ENCODE peak calls at places on chromosomes 6 and 20, in ten cellular contexts. One of them, this sample, is unnamed. For H3K4me1, the result is how much of the 10 kb centered on the place peaks cover.

GRCh38 chr6:142796571-142796970 is 148.4 kb downstream of the HIVEP2 start:
- DNase-seq in aorta: no peak
- DNase-seq in H9: no peak
- DNase-seq in upper lobe of right lung: no peak
- DNase-seq in A549: no peak
- DNase-seq in HepG2: no peak
- DNase-seq in lung: peak
- DNase-seq in mammary epithelial cell: no peak
- DNase-seq in cardiac muscle cell: peak
- DNase-seq in Karpas-422: no peak
- DNase-seq in this sample: no peak

GRCh38 chr20:38748863-38749153 is 548 bp downstream of the ACTR5 start:
- DNase-seq in aorta: no peak
- DNase-seq in lung: peak
- DNase-seq in H9: peak
- DNase-seq in HepG2: no peak
- DNase-seq in upper lobe of right lung: no peak
- DNase-seq in Karpas-422: peak
- DNase-seq in cardiac muscle cell: no peak
- DNase-seq in mammary epithelial cell: no peak
- DNase-seq in A549: no peak
- DNase-seq in this sample: no peak

GRCh38 chr6:1473166-1473565 is 83.8 kb downstream of the FOXF2 start:
- DNase-seq in lung: no peak
- DNase-seq in aorta: no peak
- DNase-seq in HepG2: no peak
- DNase-seq in cardiac muscle cell: no peak
- DNase-seq in upper lobe of right lung: no peak
- DNase-seq in mammary epithelial cell: no peak
- DNase-seq in Karpas-422: no peak
- DNase-seq in A549: no peak
- DNase-seq in H9: no peak
- DNase-seq in this sample: peak

GRCh38 chr6:113907107-113907506 is 50.0 kb downstream of the MARCKS start:
- DNase-seq in A549: no peak
- DNase-seq in mammary epithelial cell: no peak
- DNase-seq in Karpas-422: no peak
- DNase-seq in cardiac muscle cell: no peak
- DNase-seq in HepG2: peak
- DNase-seq in H9: no peak
- DNase-seq in upper lobe of right lung: no peak
- DNase-seq in lung: no peak
- DNase-seq in aorta: no peak
- DNase-seq in this sample: no peak

GRCh38 chr20:25032065-25032477 is 25.9 kb downstream of the ACSS1 start:
- DNase-seq in lung: no peak
- DNase-seq in aorta: peak
- DNase-seq in upper lobe of right lung: no peak
- DNase-seq in mammary epithelial cell: no peak
- DNase-seq in HepG2: no peak
- DNase-seq in Karpas-422: no peak
- DNase-seq in H9: no peak
- DNase-seq in A549: no peak
- DNase-seq in cardiac muscle cell: no peak
- DNase-seq in this sample: no peak

GRCh38 chr20:42113236-42113635 is 495.1 kb upstream of the CHD6 start:
- DNase-seq in aorta: no peak
- DNase-seq in cardiac muscle cell: no peak
- DNase-seq in H9: no peak
- DNase-seq in mammary epithelial cell: no peak
- DNase-seq in upper lobe of right lung: no peak
- DNase-seq in Karpas-422: no peak
- DNase-seq in lung: no peak
- DNase-seq in HepG2: no peak
- DNase-seq in A549: no peak
- DNase-seq in this sample: no peak

GRCh38 chr6:151962246-151962846 is 154.9 kb downstream of the ESR1 start:
- DNase-seq in upper lobe of right lung: no peak
- DNase-seq in mammary epithelial cell: peak
- DNase-seq in lung: no peak
- DNase-seq in HepG2: peak
- DNase-seq in aorta: no peak
- DNase-seq in Karpas-422: no peak
- DNase-seq in A549: no peak
- DNase-seq in H9: no peak
- DNase-seq in cardiac muscle cell: no peak
- DNase-seq in this sample: no peak

GRCh38 chr6:3385660-3386151 is 71.1 kb downstream of the SLC22A23 start:
- DNase-seq in cardiac muscle cell: no peak
- DNase-seq in mammary epithelial cell: no peak
- DNase-seq in lung: no peak
- DNase-seq in upper lobe of right lung: no peak
- DNase-seq in HepG2: no peak
- DNase-seq in aorta: peak
- DNase-seq in A549: no peak
- DNase-seq in H9: no peak
- DNase-seq in Karpas-422: no peak
- DNase-seq in this sample: no peak

GRCh38 chr6:76852776-76853175 is 610.5 kb downstream of the HTR1B start:
- DNase-seq in mammary epithelial cell: no peak
- DNase-seq in aorta: no peak
- DNase-seq in HepG2: no peak
- DNase-seq in cardiac muscle cell: no peak
- DNase-seq in lung: no peak
- DNase-seq in upper lobe of right lung: no peak
- DNase-seq in H9: no peak
- DNase-seq in Karpas-422: no peak
- DNase-seq in A549: no peak
- DNase-seq in this sample: no peak

GRCh38 chr6:21005816-21006553 is 471.7 kb downstream of the CDKAL1 start:
- DNase-seq in cardiac muscle cell: no peak
- DNase-seq in A549: peak
- DNase-seq in upper lobe of right lung: no peak
- DNase-seq in lung: no peak
- DNase-seq in mammary epithelial cell: peak
- DNase-seq in Karpas-422: no peak
- DNase-seq in H9: no peak
- DNase-seq in HepG2: peak
- DNase-seq in aorta: no peak
- DNase-seq in this sample: no peak

GRCh38 chr6:157597461-157598312 is 216.7 kb downstream of the ZDHHC14 start:
- DNase-seq in lung: no peak
- DNase-seq in Karpas-422: no peak
- DNase-seq in H9: peak
- DNase-seq in A549: peak
- DNase-seq in mammary epithelial cell: peak
- DNase-seq in aorta: peak
- DNase-seq in HepG2: peak
- DNase-seq in upper lobe of right lung: no peak
- DNase-seq in cardiac muscle cell: peak
- DNase-seq in this sample: peak
- H3K27ac ChIP-seq in lung: peak
- H3K27ac ChIP-seq in Karpas-422: no peak
- H3K27ac ChIP-seq in H9: no peak
- H3K27ac ChIP-seq in A549: no peak
- H3K27ac ChIP-seq in mammary epithelial cell: no peak
- H3K27ac ChIP-seq in aorta: no peak
- H3K27ac ChIP-seq in HepG2: no peak
- H3K27ac ChIP-seq in upper lobe of right lung: peak
- H3K27ac ChIP-seq in cardiac muscle cell: peak
- H3K27ac ChIP-seq in this sample: no peak

GRCh38 chr6:149325648-149326236 is 8.2 kb downstream of the TAB2 start:
- DNase-seq in aorta: no peak
- DNase-seq in cardiac muscle cell: no peak
- DNase-seq in upper lobe of right lung: no peak
- DNase-seq in A549: no peak
- DNase-seq in lung: no peak
- DNase-seq in H9: no peak
- DNase-seq in Karpas-422: no peak
- DNase-seq in mammary epithelial cell: no peak
- DNase-seq in HepG2: no peak
- DNase-seq in this sample: no peak
- H3K4me1 ChIP-seq in aorta: under half
- H3K4me1 ChIP-seq in cardiac muscle cell: under half
- H3K4me1 ChIP-seq in upper lobe of right lung: half or more
- H3K4me1 ChIP-seq in A549: half or more
- H3K4me1 ChIP-seq in lung: under half
- H3K4me1 ChIP-seq in H9: under half
- H3K4me1 ChIP-seq in Karpas-422: under half
- H3K4me1 ChIP-seq in mammary epithelial cell: under half
- H3K4me1 ChIP-seq in HepG2: under half
- H3K4me1 ChIP-seq in this sample: under half

GRCh38 chr6:42203217-42203616 is 8.5 kb upstream of the GUCA1B start:
- DNase-seq in HepG2: no peak
- DNase-seq in upper lobe of right lung: no peak
- DNase-seq in aorta: no peak
- DNase-seq in lung: no peak
- DNase-seq in H9: no peak
- DNase-seq in cardiac muscle cell: no peak
- DNase-seq in mammary epithelial cell: no peak
- DNase-seq in A549: no peak
- DNase-seq in Karpas-422: no peak
- DNase-seq in this sample: no peak
- H3K27ac ChIP-seq in HepG2: peak
- H3K27ac ChIP-seq in upper lobe of right lung: no peak
- H3K27ac ChIP-seq in aorta: no peak
- H3K27ac ChIP-seq in lung: no peak
- H3K27ac ChIP-seq in H9: no peak
- H3K27ac ChIP-seq in cardiac muscle cell: no peak
- H3K27ac ChIP-seq in mammary epithelial cell: no peak
- H3K27ac ChIP-seq in A549: peak
- H3K27ac ChIP-seq in Karpas-422: no peak
- H3K27ac ChIP-seq in this sample: no peak

GRCh38 chr6:14431375-14432330 is 314.1 kb downstream of the CD83 start:
- DNase-seq in mammary epithelial cell: no peak
- DNase-seq in H9: no peak
- DNase-seq in cardiac muscle cell: peak
- DNase-seq in aorta: no peak
- DNase-seq in HepG2: no peak
- DNase-seq in upper lobe of right lung: no peak
- DNase-seq in Karpas-422: no peak
- DNase-seq in A549: no peak
- DNase-seq in lung: no peak
- DNase-seq in this sample: no peak
- H3K4me1 ChIP-seq in mammary epithelial cell: under half
- H3K4me1 ChIP-seq in H9: under half
- H3K4me1 ChIP-seq in cardiac muscle cell: under half
- H3K4me1 ChIP-seq in aorta: under half
- H3K4me1 ChIP-seq in HepG2: under half
- H3K4me1 ChIP-seq in upper lobe of right lung: under half
- H3K4me1 ChIP-seq in Karpas-422: under half
- H3K4me1 ChIP-seq in A549: under half
- H3K4me1 ChIP-seq in lung: under half
- H3K4me1 ChIP-seq in this sample: under half

DNA sequence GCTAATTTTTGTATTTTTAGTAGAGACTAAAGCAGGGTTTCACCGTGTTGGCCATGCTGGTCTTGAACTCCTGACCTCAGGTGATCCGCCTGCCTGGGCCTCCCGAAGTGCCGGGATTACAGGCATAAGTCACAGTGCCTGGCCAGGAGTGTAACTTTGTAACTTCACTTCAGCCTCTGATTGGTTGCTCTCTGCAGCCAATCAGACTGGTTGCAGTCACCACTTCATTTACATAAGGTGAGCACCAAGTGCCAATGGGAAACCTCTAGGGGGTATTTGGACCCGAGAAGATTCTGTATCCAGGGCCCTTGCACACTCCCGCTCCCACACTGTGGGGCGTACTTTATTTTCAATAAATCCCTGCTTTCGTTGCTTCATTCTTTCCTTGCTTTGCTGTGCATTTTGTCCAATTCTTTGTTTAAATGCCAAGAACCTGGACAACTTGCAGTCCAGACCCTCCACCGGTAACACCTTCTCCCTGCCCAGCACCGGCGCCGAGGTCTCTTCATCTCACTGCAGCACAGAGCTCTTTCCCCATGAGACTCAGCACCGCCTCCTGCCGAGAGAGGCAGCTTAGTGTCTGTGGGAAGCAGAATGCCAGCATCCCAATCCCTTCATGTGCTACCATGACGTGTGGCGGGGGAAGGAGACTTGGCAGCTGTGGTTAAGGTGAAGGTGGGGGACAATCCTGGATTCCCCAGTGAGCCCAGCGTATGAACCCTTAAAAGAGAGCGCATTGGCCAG is 14.0 kb upstream of the MRGBP start:
- DNase-seq in lung: no peak
- DNase-seq in HepG2: peak
- DNase-seq in aorta: no peak
- DNase-seq in cardiac muscle cell: no peak
- DNase-seq in Karpas-422: no peak
- DNase-seq in mammary epithelial cell: no peak
- DNase-seq in A549: no peak
- DNase-seq in H9: peak
- DNase-seq in upper lobe of right lung: no peak
- DNase-seq in this sample: peak
- H3K27ac ChIP-seq in lung: no peak
- H3K27ac ChIP-seq in HepG2: no peak
- H3K27ac ChIP-seq in aorta: no peak
- H3K27ac ChIP-seq in cardiac muscle cell: no peak
- H3K27ac ChIP-seq in Karpas-422: no peak
- H3K27ac ChIP-seq in mammary epithelial cell: no peak
- H3K27ac ChIP-seq in A549: no peak
- H3K27ac ChIP-seq in H9: no peak
- H3K27ac ChIP-seq in upper lobe of right lung: no peak
- H3K27ac ChIP-seq in this sample: no peak

GRCh38 chr6:109002882-109003281 is 91.8 kb downstream of the SESN1 start:
- DNase-seq in lung: no peak
- DNase-seq in A549: no peak
- DNase-seq in aorta: no peak
- DNase-seq in HepG2: no peak
- DNase-seq in H9: no peak
- DNase-seq in cardiac muscle cell: no peak
- DNase-seq in upper lobe of right lung: no peak
- DNase-seq in Karpas-422: no peak
- DNase-seq in mammary epithelial cell: no peak
- DNase-seq in this sample: no peak
- H3K4me1 ChIP-seq in lung: under half
- H3K4me1 ChIP-seq in A549: under half
- H3K4me1 ChIP-seq in aorta: under half
- H3K4me1 ChIP-seq in HepG2: under half
- H3K4me1 ChIP-seq in H9: under half
- H3K4me1 ChIP-seq in cardiac muscle cell: under half
- H3K4me1 ChIP-seq in upper lobe of right lung: under half
- H3K4me1 ChIP-seq in Karpas-422: under half
- H3K4me1 ChIP-seq in mammary epithelial cell: under half
- H3K4me1 ChIP-seq in this sample: under half